ENCODE peak calls at places on chromosomes 16 and 17, in seven cellular contexts. W is choroid plexus epithelial cell, F is transverse colon, S is spleen, A is prostate gland, T is coronary artery, X is neural progenitor cell. N is an unnamed sample.

GRCh38 chr17:74773871-74774286 is 2.3 kb downstream of the NAT9 start:
- DNase-seq in T (no peak), S (no peak), X (no peak), F (no peak), W (peak; percentile 83), A (no peak), N (no peak)

GRCh38 chr16:85657996-85658395 is 30.8 kb downstream of the GINS2 start:
- DNase-seq in A (no peak), F (no peak), W (no peak), X (no peak), S (peak; percentile 41), T (no peak), N (no peak)

GRCh38 chr17:60442271-60443201 is 20.2 kb downstream of the CHCT1 start:
- DNase-seq in W (peak; percentile 50), S (no peak), X (no peak), A (no peak), T (no peak), F (no peak), N (no peak)

GRCh38 chr16:1072526-1073261 is at the start of gene SSTR5:
- DNase-seq in S (no peak), A (no peak), W (no peak), F (no peak), T (no peak), X (peak; percentile 43), N (no peak)

GRCh38 chr16:67977005-67977404 is 3.3 kb downstream of the DPEP3 start:
- DNase-seq in X (no peak), T (no peak), S (no peak), F (no peak), A (no peak), W (no peak), N (no peak)

GRCh38 chr17:57420674-57421392 is 164.5 kb downstream of the MSI2 start:
- DNase-seq in S (no peak), W (no peak), F (peak; percentile 59), T (no peak), A (peak; percentile 26), X (no peak), N (peak; percentile 31)

GRCh38 chr16:81273223-81273940 is 34.9 kb downstream of the BCO1 start:
- DNase-seq in W (no peak), S (no peak), X (no peak), T (no peak), F (no peak), A (no peak), N (no peak)

GRCh38 chr16:83403751-83404150 is 404.0 kb upstream of the HSBP1 start:
- DNase-seq in F (no peak), T (no peak), W (peak; percentile 50), X (no peak), S (no peak), A (no peak), N (no peak)

GRCh38 chr17:17127730-17128291 is 78.3 kb downstream of the PLD6 start:
- DNase-seq in S (peak; percentile 69), A (no peak), W (no peak), X (no peak), F (no peak), T (no peak), N (no peak)

GRCh38 chr17:78342438-78343098 is 17.3 kb downstream of the SOCS3 start:
- DNase-seq in A (no peak), T (peak; percentile 94), W (peak; percentile 88), F (no peak), S (peak; percentile 85), X (no peak), N (no peak)

GRCh38 chr17:55360971-55361370 is 60.7 kb downstream of the MMD start:
- DNase-seq in S (no peak), T (no peak), A (no peak), W (no peak), F (no peak), X (no peak), N (no peak)

GRCh38 chr17:59381716-59382570 is 50.5 kb downstream of the YPEL2 start:
- DNase-seq in X (no peak), F (peak; percentile 76), T (peak; percentile 88), A (peak; percentile 67), S (no peak), W (peak; percentile 33), N (no peak)

GRCh38 chr17:81482673-81483072 is 29.9 kb downstream of the ACTG1 start:
- DNase-seq in X (no peak), S (no peak), W (no peak), T (no peak), A (no peak), F (no peak), N (no peak)

GRCh38 chr17:81486174-81486810 is 26.3 kb downstream of the ACTG1 start:
- DNase-seq in A (no peak), W (no peak), S (no peak), F (no peak), X (no peak), T (no peak), N (no peak)

GRCh38 chr17:81483862-81484194 is 28.8 kb downstream of the ACTG1 start:
- DNase-seq in W (no peak), F (no peak), S (no peak), A (no peak), X (peak; percentile 51), T (no peak), N (no peak)

GRCh38 chr17:81483085-81483861 is 29.3 kb downstream of the ACTG1 start:
- DNase-seq in T (no peak), W (peak; percentile 44), F (peak; percentile 43), X (peak; percentile 58), A (no peak), S (peak; percentile 92), N (no peak)

GRCh38 chr17:81484195-81484979 is 28.2 kb downstream of the ACTG1 start:
- DNase-seq in X (peak; percentile 96), A (peak; percentile 84), S (peak; percentile 98), W (peak; percentile 82), F (peak; percentile 90), T (peak; percentile 88), N (no peak)
- H3K4me3 ChIP-seq in X (peak overlapping the region; percentile 50), A (peak overlapping the region; percentile 18), S (peak overlapping the region; percentile 24), W (peak overlapping the region; percentile 49), F (peak overlapping the region; percentile 52), T (peak overlapping the region; percentile 66), N (peak overlapping the region; percentile 14)

DNA sequence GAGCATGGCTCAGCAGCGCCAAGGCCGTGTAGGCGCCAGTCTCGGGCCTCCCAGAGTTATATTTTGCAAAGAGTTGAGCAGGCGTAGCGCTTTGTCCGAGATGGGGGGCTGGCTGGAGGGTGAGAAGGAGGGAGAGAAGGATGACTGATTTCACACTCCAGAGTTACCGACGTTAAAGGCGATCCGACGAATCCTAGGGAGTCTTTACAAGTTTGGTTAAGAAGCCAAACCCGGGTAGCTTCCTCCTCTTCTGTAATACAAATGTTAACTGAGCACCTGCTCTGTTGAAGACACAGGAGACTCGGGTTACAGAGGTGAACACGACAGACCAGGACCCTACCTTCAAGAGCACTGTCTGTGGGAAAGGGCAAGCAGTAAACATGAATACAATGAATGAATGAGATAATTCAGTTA is 805 bp downstream of the POLR2A start:
- DNase-seq in W (no peak), F (no peak), S (no peak), T (no peak), X (no peak), A (no peak), N (no peak)
- TF ChIP-seq CTCF in W (no peak), F (no peak), S (no peak), T (no peak), X (no peak), A (no peak), N (no peak)

DNA sequence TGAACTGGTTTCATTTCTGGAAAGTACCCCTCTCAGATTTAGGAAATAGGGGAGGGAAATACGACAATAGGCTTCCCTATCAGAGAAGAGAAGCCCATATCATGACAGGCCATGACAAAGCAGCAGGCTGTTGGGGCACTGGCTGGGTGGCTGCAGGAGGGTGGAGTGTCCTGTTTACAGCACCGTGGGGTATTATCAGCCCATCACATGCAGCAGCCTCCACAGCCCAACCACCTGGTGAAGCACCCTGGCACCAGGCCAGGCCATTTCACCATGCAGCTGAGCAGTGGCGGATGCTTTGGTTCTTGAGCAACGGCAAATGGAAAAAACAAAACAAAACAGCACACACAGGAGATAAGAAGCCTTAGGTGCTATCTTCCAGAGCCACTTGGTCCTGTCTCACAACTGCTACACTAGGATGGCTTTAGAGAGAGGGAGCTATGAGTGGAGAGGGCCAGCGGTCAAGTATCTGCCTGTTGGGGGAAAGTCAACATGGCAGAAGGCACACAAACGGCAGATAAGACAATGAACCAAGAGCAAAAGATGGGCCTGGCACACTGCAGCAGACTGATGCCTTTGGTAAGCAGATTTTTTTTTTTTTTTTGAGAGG is 24.2 kb downstream of the FAM117A start:
- DNase-seq in T (no peak), W (peak; percentile 90), A (peak; percentile 31), S (peak; percentile 98), F (peak; percentile 88), X (no peak), N (no peak)
- H3K4me3 ChIP-seq in T (peak overlapping the region; percentile 12), W (no peak overlapping the region), A (no peak overlapping the region), S (no peak overlapping the region), F (no peak overlapping the region), X (no peak overlapping the region), N (no peak overlapping the region)

GRCh38 chr16:7086842-7087616 is 245.6 kb upstream of the RBFOX1 start:
- DNase-seq in W (no peak), X (peak; percentile 81), F (no peak), T (no peak), S (no peak), A (no peak), N (no peak)
- TF ChIP-seq CTCF in W (no peak), X (peak; percentile 63), F (no peak), T (no peak), S (no peak), A (no peak), N (no peak)

GRCh38 chr17:21512307-21513011 is 136.3 kb downstream of the KCNJ12 start:
- DNase-seq in S (no peak), A (no peak), F (no peak), T (peak; percentile 65), W (no peak), X (no peak), N (no peak)

GRCh38 chr17:21513012-21513570 is 136.9 kb downstream of the KCNJ12 start:
- DNase-seq in W (peak; percentile 78), T (peak; percentile 81), A (peak; percentile 62), X (peak; percentile 90), F (peak; percentile 77), S (peak; percentile 94), N (peak; percentile 22)

GRCh38 chr17:21505819-21506815 is 130.0 kb downstream of the KCNJ12 start:
- DNase-seq in T (no peak), W (no peak), F (no peak), X (no peak), A (no peak), S (no peak), N (no peak)

GRCh38 chr17:21510686-21511367 is 134.7 kb downstream of the KCNJ12 start:
- DNase-seq in W (peak; percentile 33), X (peak; percentile 24), F (no peak), A (no peak), T (peak; percentile 57), S (no peak), N (no peak)

GRCh38 chr17:21511368-21512195 is 135.4 kb downstream of the KCNJ12 start:
- DNase-seq in X (peak; percentile 94), A (peak; percentile 69), W (peak; percentile 88), F (peak; percentile 85), T (peak; percentile 89), S (peak; percentile 95), N (peak; percentile 12)
- H3K4me3 ChIP-seq in X (peak overlapping the region; percentile 52), A (peak overlapping the region; percentile 30), W (peak overlapping the region; percentile 66), F (peak overlapping the region; percentile 35), T (peak overlapping the region; percentile 68), S (peak overlapping the region; percentile 50), N (peak overlapping the region; percentile 26)

N was measured in HFF-Myc.